ENCODE peak calls at places on chromosomes 2 and 18, in seven cellular contexts. One of them, this sample, is unnamed.

GRCh38 chr18:7821784-7822183 is 254.7 kb downstream of the PTPRM start:
- DNase-seq in left ventricle myocardium inferior: no peak
- DNase-seq in CD4-positive, alpha-beta T cell: no peak
- DNase-seq in ovary: no peak
- DNase-seq in AG09319: no peak
- DNase-seq in dorsolateral prefrontal cortex: no peak
- DNase-seq in tibial nerve: no peak
- DNase-seq in this sample: no peak

GRCh38 chr2:143901185-143901842 is 618.6 kb downstream of the ZEB2 start:
- DNase-seq in dorsolateral prefrontal cortex: no peak
- DNase-seq in AG09319: peak; percentile 8
- DNase-seq in left ventricle myocardium inferior: no peak
- DNase-seq in ovary: no peak
- DNase-seq in tibial nerve: no peak
- DNase-seq in CD4-positive, alpha-beta T cell: no peak
- DNase-seq in this sample: no peak

GRCh38 chr2:189421644-189422043 is 19.6 kb upstream of the WDR75 start:
- DNase-seq in CD4-positive, alpha-beta T cell: no peak
- DNase-seq in dorsolateral prefrontal cortex: no peak
- DNase-seq in AG09319: no peak
- DNase-seq in ovary: no peak
- DNase-seq in left ventricle myocardium inferior: no peak
- DNase-seq in tibial nerve: no peak
- DNase-seq in this sample: no peak

GRCh38 chr2:173359231-173359630 is 4.6 kb downstream of the CDCA7 start:
- DNase-seq in dorsolateral prefrontal cortex: no peak
- DNase-seq in ovary: no peak
- DNase-seq in CD4-positive, alpha-beta T cell: no peak
- DNase-seq in tibial nerve: no peak
- DNase-seq in AG09319: no peak
- DNase-seq in left ventricle myocardium inferior: no peak
- DNase-seq in this sample: no peak

GRCh38 chr2:176134045-176134444 is 4.5 kb downstream of the HOXD8 start:
- DNase-seq in left ventricle myocardium inferior: no peak
- DNase-seq in AG09319: no peak
- DNase-seq in tibial nerve: no peak
- DNase-seq in CD4-positive, alpha-beta T cell: no peak
- DNase-seq in ovary: no peak
- DNase-seq in dorsolateral prefrontal cortex: no peak
- DNase-seq in this sample: no peak

GRCh38 chr18:79526468-79527460 is 131.0 kb downstream of the NFATC1 start:
- DNase-seq in ovary: peak; percentile 6
- DNase-seq in left ventricle myocardium inferior: no peak
- DNase-seq in AG09319: no peak
- DNase-seq in dorsolateral prefrontal cortex: peak; percentile 29
- DNase-seq in CD4-positive, alpha-beta T cell: no peak
- DNase-seq in tibial nerve: no peak
- DNase-seq in this sample: no peak

GRCh38 chr2:126895336-126895735 is 3.4 kb upstream of the TEX51 start:
- DNase-seq in AG09319: no peak
- DNase-seq in tibial nerve: no peak
- DNase-seq in left ventricle myocardium inferior: no peak
- DNase-seq in CD4-positive, alpha-beta T cell: no peak
- DNase-seq in ovary: no peak
- DNase-seq in dorsolateral prefrontal cortex: peak; percentile 6
- DNase-seq in this sample: no peak

GRCh38 chr2:38148501-38148900 is 72.5 kb upstream of the CYP1B1 start:
- DNase-seq in ovary: no peak
- DNase-seq in dorsolateral prefrontal cortex: no peak
- DNase-seq in left ventricle myocardium inferior: no peak
- DNase-seq in AG09319: peak; percentile 46
- DNase-seq in tibial nerve: peak; percentile 78
- DNase-seq in CD4-positive, alpha-beta T cell: no peak
- DNase-seq in this sample: no peak

GRCh38 chr2:28580078-28580477 is 84.2 kb downstream of the PLB1 start:
- DNase-seq in dorsolateral prefrontal cortex: no peak
- DNase-seq in CD4-positive, alpha-beta T cell: no peak
- DNase-seq in left ventricle myocardium inferior: no peak
- DNase-seq in tibial nerve: no peak
- DNase-seq in ovary: no peak
- DNase-seq in AG09319: no peak
- DNase-seq in this sample: no peak

GRCh38 chr2:96637385-96638143 is 548 bp downstream of the KANSL3 start:
- DNase-seq in dorsolateral prefrontal cortex: peak; percentile 66
- DNase-seq in ovary: peak; percentile 78
- DNase-seq in left ventricle myocardium inferior: peak; percentile 90
- DNase-seq in CD4-positive, alpha-beta T cell: peak; percentile 64
- DNase-seq in AG09319: peak; percentile 80
- DNase-seq in tibial nerve: peak; percentile 56
- DNase-seq in this sample: peak; percentile 63

GRCh38 chr2:161122772-161123530 is 37.3 kb upstream of the TANK start:
- DNase-seq in left ventricle myocardium inferior: no peak
- DNase-seq in dorsolateral prefrontal cortex: no peak
- DNase-seq in ovary: peak; percentile 51
- DNase-seq in CD4-positive, alpha-beta T cell: no peak
- DNase-seq in AG09319: peak; percentile 78
- DNase-seq in tibial nerve: peak; percentile 31
- DNase-seq in this sample: no peak

GRCh38 chr2:79855264-79856006 is 342.6 kb downstream of the CTNNA2 start:
- DNase-seq in CD4-positive, alpha-beta T cell: no peak
- DNase-seq in left ventricle myocardium inferior: no peak
- DNase-seq in ovary: no peak
- DNase-seq in AG09319: no peak
- DNase-seq in tibial nerve: no peak
- DNase-seq in dorsolateral prefrontal cortex: peak; percentile 58
- DNase-seq in this sample: no peak

GRCh38 chr18:6947328-6948030 is 170.1 kb downstream of the LAMA1 start:
- DNase-seq in left ventricle myocardium inferior: no peak
- DNase-seq in CD4-positive, alpha-beta T cell: no peak
- DNase-seq in dorsolateral prefrontal cortex: no peak
- DNase-seq in ovary: no peak
- DNase-seq in tibial nerve: no peak
- DNase-seq in AG09319: no peak
- DNase-seq in this sample: no peak

GRCh38 chr2:163453920-163454319 is 281.9 kb downstream of the FIGN start:
- DNase-seq in dorsolateral prefrontal cortex: no peak
- DNase-seq in left ventricle myocardium inferior: no peak
- DNase-seq in tibial nerve: no peak
- DNase-seq in ovary: no peak
- DNase-seq in CD4-positive, alpha-beta T cell: no peak
- DNase-seq in AG09319: no peak
- DNase-seq in this sample: no peak

GRCh38 chr2:212227755-212228154 is 310.8 kb downstream of the ERBB4 start:
- DNase-seq in AG09319: peak; percentile 73
- DNase-seq in left ventricle myocardium inferior: no peak
- DNase-seq in CD4-positive, alpha-beta T cell: no peak
- DNase-seq in tibial nerve: peak; percentile 11
- DNase-seq in ovary: no peak
- DNase-seq in dorsolateral prefrontal cortex: no peak
- DNase-seq in this sample: no peak

GRCh38 chr18:35379421-35379820 is 2.3 kb upstream of the ZNF396 start:
- DNase-seq in left ventricle myocardium inferior: no peak
- DNase-seq in ovary: no peak
- DNase-seq in AG09319: no peak
- DNase-seq in tibial nerve: no peak
- DNase-seq in CD4-positive, alpha-beta T cell: no peak
- DNase-seq in dorsolateral prefrontal cortex: no peak
- DNase-seq in this sample: no peak

GRCh38 chr18:35376742-35377695 is at the start of gene ZNF396:
- DNase-seq in ovary: peak; percentile 69
- DNase-seq in AG09319: peak; percentile 12
- DNase-seq in left ventricle myocardium inferior: peak; percentile 85
- DNase-seq in dorsolateral prefrontal cortex: peak; percentile 68
- DNase-seq in CD4-positive, alpha-beta T cell: peak; percentile 52
- DNase-seq in tibial nerve: peak; percentile 73
- DNase-seq in this sample: peak; percentile 64

GRCh38 chr18:35371412-35372195 is 5.5 kb downstream of the ZNF396 start:
- DNase-seq in CD4-positive, alpha-beta T cell: no peak
- DNase-seq in left ventricle myocardium inferior: no peak
- DNase-seq in ovary: no peak
- DNase-seq in tibial nerve: no peak
- DNase-seq in AG09319: peak; percentile 31
- DNase-seq in dorsolateral prefrontal cortex: no peak
- DNase-seq in this sample: no peak

GRCh38 chr18:35378206-35378795 is 1.2 kb upstream of the ZNF396 start:
- DNase-seq in dorsolateral prefrontal cortex: no peak
- DNase-seq in CD4-positive, alpha-beta T cell: no peak
- DNase-seq in tibial nerve: no peak
- DNase-seq in ovary: no peak
- DNase-seq in AG09319: no peak
- DNase-seq in left ventricle myocardium inferior: no peak
- DNase-seq in this sample: no peak

GRCh38 chr18:35376393-35376741 is 770 bp downstream of the ZNF396 start:
- DNase-seq in tibial nerve: no peak
- DNase-seq in ovary: no peak
- DNase-seq in left ventricle myocardium inferior: peak; percentile 22
- DNase-seq in CD4-positive, alpha-beta T cell: no peak
- DNase-seq in dorsolateral prefrontal cortex: no peak
- DNase-seq in AG09319: no peak
- DNase-seq in this sample: peak; percentile 13
- TF ChIP-seq CTCF in tibial nerve: no peak
- TF ChIP-seq CTCF in ovary: no peak
- TF ChIP-seq CTCF in left ventricle myocardium inferior: no peak
- TF ChIP-seq CTCF in CD4-positive, alpha-beta T cell: no peak
- TF ChIP-seq CTCF in dorsolateral prefrontal cortex: no peak
- TF ChIP-seq CTCF in AG09319: no peak
- TF ChIP-seq CTCF in this sample: no peak

GRCh38 chr2:11685906-11686470 is 16.0 kb upstream of the NTSR2 start:
- DNase-seq in ovary: no peak
- DNase-seq in CD4-positive, alpha-beta T cell: no peak
- DNase-seq in AG09319: no peak
- DNase-seq in dorsolateral prefrontal cortex: no peak
- DNase-seq in tibial nerve: no peak
- DNase-seq in left ventricle myocardium inferior: no peak
- DNase-seq in this sample: no peak

GRCh38 chr2:11691071-11691660 is 21.2 kb upstream of the NTSR2 start:
- DNase-seq in left ventricle myocardium inferior: no peak
- DNase-seq in ovary: no peak
- DNase-seq in AG09319: no peak
- DNase-seq in dorsolateral prefrontal cortex: no peak
- DNase-seq in CD4-positive, alpha-beta T cell: no peak
- DNase-seq in tibial nerve: no peak
- DNase-seq in this sample: no peak

GRCh38 chr2:11687736-11688135 is 17.7 kb upstream of the NTSR2 start:
- DNase-seq in dorsolateral prefrontal cortex: no peak
- DNase-seq in left ventricle myocardium inferior: no peak
- DNase-seq in tibial nerve: no peak
- DNase-seq in ovary: no peak
- DNase-seq in CD4-positive, alpha-beta T cell: no peak
- DNase-seq in AG09319: no peak
- DNase-seq in this sample: no peak

GRCh38 chr2:11684894-11685460 is 15.0 kb upstream of the NTSR2 start:
- DNase-seq in AG09319: no peak
- DNase-seq in CD4-positive, alpha-beta T cell: no peak
- DNase-seq in dorsolateral prefrontal cortex: no peak
- DNase-seq in tibial nerve: no peak
- DNase-seq in ovary: no peak
- DNase-seq in left ventricle myocardium inferior: no peak
- DNase-seq in this sample: no peak

GRCh38 chr2:11688222-11689069 is 18.5 kb upstream of the NTSR2 start:
- DNase-seq in left ventricle myocardium inferior: peak; percentile 77
- DNase-seq in ovary: peak; percentile 87
- DNase-seq in tibial nerve: peak; percentile 89
- DNase-seq in CD4-positive, alpha-beta T cell: peak; percentile 76
- DNase-seq in AG09319: peak; percentile 24
- DNase-seq in dorsolateral prefrontal cortex: no peak
- DNase-seq in this sample: peak; percentile 65
- TF ChIP-seq CTCF in left ventricle myocardium inferior: peak; percentile 87
- TF ChIP-seq CTCF in ovary: peak; percentile 85
- TF ChIP-seq CTCF in tibial nerve: peak; percentile 88
- TF ChIP-seq CTCF in CD4-positive, alpha-beta T cell: peak; percentile 85
- TF ChIP-seq CTCF in AG09319: peak; percentile 86
- TF ChIP-seq CTCF in dorsolateral prefrontal cortex: peak; percentile 74
- TF ChIP-seq CTCF in this sample: peak; percentile 93

GRCh38 chr2:109418716-109419115 is 195.1 kb downstream of the SEPTIN10 start:
- DNase-seq in tibial nerve: no peak
- DNase-seq in CD4-positive, alpha-beta T cell: no peak
- DNase-seq in left ventricle myocardium inferior: no peak
- DNase-seq in ovary: no peak
- DNase-seq in AG09319: no peak
- DNase-seq in dorsolateral prefrontal cortex: peak; percentile 25
- DNase-seq in this sample: no peak

GRCh38 chr2:109419171-109419756 is 194.5 kb downstream of the SEPTIN10 start:
- DNase-seq in tibial nerve: no peak
- DNase-seq in dorsolateral prefrontal cortex: peak; percentile 38
- DNase-seq in CD4-positive, alpha-beta T cell: no peak
- DNase-seq in ovary: no peak
- DNase-seq in left ventricle myocardium inferior: no peak
- DNase-seq in AG09319: no peak
- DNase-seq in this sample: no peak

GRCh38 chr2:109415460-109416004 is 198.2 kb downstream of the SEPTIN10 start:
- DNase-seq in AG09319: no peak
- DNase-seq in dorsolateral prefrontal cortex: no peak
- DNase-seq in ovary: no peak
- DNase-seq in left ventricle myocardium inferior: no peak
- DNase-seq in CD4-positive, alpha-beta T cell: no peak
- DNase-seq in tibial nerve: no peak
- DNase-seq in this sample: no peak

GRCh38 chr2:109419960-109420370 is 193.8 kb downstream of the SEPTIN10 start:
- DNase-seq in CD4-positive, alpha-beta T cell: no peak
- DNase-seq in left ventricle myocardium inferior: no peak
- DNase-seq in AG09319: peak; percentile 28
- DNase-seq in ovary: no peak
- DNase-seq in tibial nerve: no peak
- DNase-seq in dorsolateral prefrontal cortex: peak; percentile 50
- DNase-seq in this sample: no peak

DNA sequence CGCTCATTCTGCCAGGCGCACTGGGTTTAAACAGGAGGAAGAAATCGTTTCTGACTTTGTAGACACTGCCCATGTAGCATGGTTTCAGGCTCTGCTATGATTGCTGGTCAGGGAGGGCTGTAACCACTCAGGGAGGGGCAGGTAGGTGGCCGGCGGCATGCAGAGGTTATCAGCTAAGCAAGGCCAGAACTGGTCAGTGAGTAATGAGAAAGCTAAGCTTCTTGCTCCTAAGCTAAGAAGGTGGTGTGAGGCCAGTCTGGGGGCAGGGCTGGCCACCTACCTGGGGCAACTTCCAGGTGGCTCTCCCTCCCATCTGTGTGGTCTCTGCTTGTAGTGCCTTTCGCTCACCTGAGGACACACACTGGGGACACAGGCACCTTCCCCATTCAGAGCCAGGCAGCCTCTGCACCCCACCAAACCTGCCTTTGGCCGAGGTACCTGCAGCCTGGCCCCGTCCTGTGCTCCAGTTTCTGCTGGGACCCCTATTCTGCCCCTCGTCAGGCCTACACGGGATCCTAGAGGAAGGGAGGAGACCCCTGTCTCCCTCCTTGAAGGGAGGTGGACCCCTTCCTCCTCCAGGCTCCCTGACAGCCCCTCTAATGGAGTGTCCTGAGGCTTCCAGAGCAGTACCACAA is 195.9 kb downstream of the SEPTIN10 start:
- DNase-seq in left ventricle myocardium inferior: no peak
- DNase-seq in CD4-positive, alpha-beta T cell: no peak
- DNase-seq in dorsolateral prefrontal cortex: no peak
- DNase-seq in tibial nerve: no peak
- DNase-seq in AG09319: no peak
- DNase-seq in ovary: no peak
- DNase-seq in this sample: no peak
- TF ChIP-seq CTCF in left ventricle myocardium inferior: no peak
- TF ChIP-seq CTCF in CD4-positive, alpha-beta T cell: no peak
- TF ChIP-seq CTCF in dorsolateral prefrontal cortex: no peak
- TF ChIP-seq CTCF in tibial nerve: no peak
- TF ChIP-seq CTCF in AG09319: no peak
- TF ChIP-seq CTCF in ovary: no peak
- TF ChIP-seq CTCF in this sample: no peak

GRCh38 chr2:14828223-14828622 is 195.7 kb downstream of the LRATD1 start:
- DNase-seq in dorsolateral prefrontal cortex: no peak
- DNase-seq in ovary: no peak
- DNase-seq in AG09319: no peak
- DNase-seq in left ventricle myocardium inferior: no peak
- DNase-seq in tibial nerve: no peak
- DNase-seq in CD4-positive, alpha-beta T cell: no peak
- DNase-seq in this sample: no peak
- TF ChIP-seq CTCF in dorsolateral prefrontal cortex: no peak
- TF ChIP-seq CTCF in ovary: no peak
- TF ChIP-seq CTCF in AG09319: no peak
- TF ChIP-seq CTCF in left ventricle myocardium inferior: no peak
- TF ChIP-seq CTCF in tibial nerve: no peak
- TF ChIP-seq CTCF in CD4-positive, alpha-beta T cell: no peak
- TF ChIP-seq CTCF in this sample: no peak